ENCODE peak calls at places on chromosomes 12 and 14, in nine cellular contexts. One of them, this sample, is unnamed.

GRCh38 chr12:49776413-49776812 is 35.1 kb downstream of the TMBIM6 start:
- DNase-seq in EL: peak; percentile 79
- DNase-seq in stimulated activated CD4-positive, alpha-beta T cell treated with anti-CD3 and anti-CD28 coated beads, Interleukin-15, amount 100 ng/mL, for 24 hours: peak; percentile 74
- DNase-seq in MV-4-11: peak; percentile 74
- DNase-seq in activated CD8-positive, alpha-beta memory T cell treated with anti-CD3 and anti-CD28 coated beads for 4 hours: peak; percentile 25
- DNase-seq in T-helper 2 cell: peak; percentile 30
- DNase-seq in transverse colon: peak; percentile 59
- DNase-seq in IMR-90: peak; percentile 79
- DNase-seq in adipocyte: peak; percentile 94
- DNase-seq in this sample: no peak

GRCh38 chr12:77488041-77488620 is 342.6 kb upstream of the NAV3 start:
- DNase-seq in transverse colon: no peak
- DNase-seq in MV-4-11: no peak
- DNase-seq in EL: peak; percentile 6
- DNase-seq in activated CD8-positive, alpha-beta memory T cell treated with anti-CD3 and anti-CD28 coated beads for 4 hours: no peak
- DNase-seq in stimulated activated CD4-positive, alpha-beta T cell treated with anti-CD3 and anti-CD28 coated beads, Interleukin-15, amount 100 ng/mL, for 24 hours: no peak
- DNase-seq in adipocyte: peak; percentile 71
- DNase-seq in T-helper 2 cell: no peak
- DNase-seq in IMR-90: peak; percentile 18
- DNase-seq in this sample: no peak

GRCh38 chr14:64698899-64699298 is 5.3 kb upstream of the PLEKHG3 start:
- DNase-seq in transverse colon: peak; percentile 80
- DNase-seq in EL: no peak
- DNase-seq in activated CD8-positive, alpha-beta memory T cell treated with anti-CD3 and anti-CD28 coated beads for 4 hours: no peak
- DNase-seq in T-helper 2 cell: no peak
- DNase-seq in IMR-90: no peak
- DNase-seq in stimulated activated CD4-positive, alpha-beta T cell treated with anti-CD3 and anti-CD28 coated beads, Interleukin-15, amount 100 ng/mL, for 24 hours: no peak
- DNase-seq in adipocyte: no peak
- DNase-seq in MV-4-11: peak; percentile 91
- DNase-seq in this sample: no peak

GRCh38 chr12:107891967-107892366 is 117.5 kb downstream of the ASCL4 start:
- DNase-seq in IMR-90: peak; percentile 4
- DNase-seq in activated CD8-positive, alpha-beta memory T cell treated with anti-CD3 and anti-CD28 coated beads for 4 hours: no peak
- DNase-seq in EL: no peak
- DNase-seq in T-helper 2 cell: no peak
- DNase-seq in MV-4-11: peak; percentile 32
- DNase-seq in adipocyte: peak; percentile 12
- DNase-seq in transverse colon: no peak
- DNase-seq in stimulated activated CD4-positive, alpha-beta T cell treated with anti-CD3 and anti-CD28 coated beads, Interleukin-15, amount 100 ng/mL, for 24 hours: no peak
- DNase-seq in this sample: no peak

GRCh38 chr14:24398943-24399801 is at the start of gene NYNRIN:
- DNase-seq in adipocyte: peak; percentile 77
- DNase-seq in EL: peak; percentile 53
- DNase-seq in stimulated activated CD4-positive, alpha-beta T cell treated with anti-CD3 and anti-CD28 coated beads, Interleukin-15, amount 100 ng/mL, for 24 hours: peak; percentile 39
- DNase-seq in T-helper 2 cell: no peak
- DNase-seq in IMR-90: peak; percentile 12
- DNase-seq in activated CD8-positive, alpha-beta memory T cell treated with anti-CD3 and anti-CD28 coated beads for 4 hours: peak; percentile 5
- DNase-seq in transverse colon: peak; percentile 62
- DNase-seq in MV-4-11: no peak
- DNase-seq in this sample: no peak

GRCh38 chr12:124586756-124587155 is 19.3 kb upstream of the NCOR2 start:
- DNase-seq in T-helper 2 cell: no peak
- DNase-seq in EL: no peak
- DNase-seq in stimulated activated CD4-positive, alpha-beta T cell treated with anti-CD3 and anti-CD28 coated beads, Interleukin-15, amount 100 ng/mL, for 24 hours: no peak
- DNase-seq in activated CD8-positive, alpha-beta memory T cell treated with anti-CD3 and anti-CD28 coated beads for 4 hours: no peak
- DNase-seq in transverse colon: no peak
- DNase-seq in adipocyte: no peak
- DNase-seq in MV-4-11: no peak
- DNase-seq in IMR-90: no peak
- DNase-seq in this sample: no peak

GRCh38 chr12:110371408-110372055 is 32.0 kb downstream of the ANAPC7 start:
- DNase-seq in adipocyte: no peak
- DNase-seq in EL: no peak
- DNase-seq in stimulated activated CD4-positive, alpha-beta T cell treated with anti-CD3 and anti-CD28 coated beads, Interleukin-15, amount 100 ng/mL, for 24 hours: no peak
- DNase-seq in transverse colon: no peak
- DNase-seq in IMR-90: no peak
- DNase-seq in activated CD8-positive, alpha-beta memory T cell treated with anti-CD3 and anti-CD28 coated beads for 4 hours: no peak
- DNase-seq in T-helper 2 cell: no peak
- DNase-seq in MV-4-11: no peak
- DNase-seq in this sample: no peak

GRCh38 chr12:79886917-79887519 is 47.9 kb downstream of the PPP1R12A start:
- DNase-seq in stimulated activated CD4-positive, alpha-beta T cell treated with anti-CD3 and anti-CD28 coated beads, Interleukin-15, amount 100 ng/mL, for 24 hours: no peak
- DNase-seq in IMR-90: peak; percentile 66
- DNase-seq in EL: peak; percentile 56
- DNase-seq in activated CD8-positive, alpha-beta memory T cell treated with anti-CD3 and anti-CD28 coated beads for 4 hours: no peak
- DNase-seq in MV-4-11: peak; percentile 46
- DNase-seq in T-helper 2 cell: no peak
- DNase-seq in transverse colon: no peak
- DNase-seq in adipocyte: peak; percentile 81
- DNase-seq in this sample: no peak

GRCh38 chr12:124481772-124482566 is 85.4 kb downstream of the NCOR2 start:
- DNase-seq in transverse colon: peak; percentile 49
- DNase-seq in IMR-90: no peak
- DNase-seq in adipocyte: no peak
- DNase-seq in EL: no peak
- DNase-seq in activated CD8-positive, alpha-beta memory T cell treated with anti-CD3 and anti-CD28 coated beads for 4 hours: no peak
- DNase-seq in MV-4-11: no peak
- DNase-seq in T-helper 2 cell: no peak
- DNase-seq in stimulated activated CD4-positive, alpha-beta T cell treated with anti-CD3 and anti-CD28 coated beads, Interleukin-15, amount 100 ng/mL, for 24 hours: no peak
- DNase-seq in this sample: no peak

GRCh38 chr14:99576761-99577705 is 27.0 kb downstream of the CCDC85C start:
- DNase-seq in EL: no peak
- DNase-seq in IMR-90: no peak
- DNase-seq in transverse colon: no peak
- DNase-seq in MV-4-11: no peak
- DNase-seq in T-helper 2 cell: no peak
- DNase-seq in stimulated activated CD4-positive, alpha-beta T cell treated with anti-CD3 and anti-CD28 coated beads, Interleukin-15, amount 100 ng/mL, for 24 hours: no peak
- DNase-seq in adipocyte: no peak
- DNase-seq in activated CD8-positive, alpha-beta memory T cell treated with anti-CD3 and anti-CD28 coated beads for 4 hours: no peak
- DNase-seq in this sample: no peak

GRCh38 chr14:99540196-99541032 is 59.2 kb downstream of the CCNK start:
- DNase-seq in adipocyte: no peak
- DNase-seq in activated CD8-positive, alpha-beta memory T cell treated with anti-CD3 and anti-CD28 coated beads for 4 hours: no peak
- DNase-seq in stimulated activated CD4-positive, alpha-beta T cell treated with anti-CD3 and anti-CD28 coated beads, Interleukin-15, amount 100 ng/mL, for 24 hours: no peak
- DNase-seq in transverse colon: no peak
- DNase-seq in IMR-90: no peak
- DNase-seq in MV-4-11: no peak
- DNase-seq in EL: no peak
- DNase-seq in T-helper 2 cell: no peak
- DNase-seq in this sample: no peak

This sample was measured in central memory CD8-positive, alpha-beta T cell.